ENCODE peak calls at places on chromosomes 5 and 9, in four cellular contexts. B is naive thymus-derived CD4-positive, alpha-beta T cell; E is adrenal gland; O is GM23248. T is an unnamed sample.

GRCh38 chr5:92769986-92770385 is 811.0 kb downstream of the NR2F1-AS1 start:
- DNase-seq in B (no peak), E (no peak), O (peak; percentile 34), T (no peak)

GRCh38 chr5:16291474-16291873 is 111.9 kb upstream of the MARCHF11 start:
- DNase-seq in B (no peak), E (no peak), O (no peak), T (no peak)

GRCh38 chr5:89662499-89662898 is 747.1 kb downstream of the CETN3 start:
- DNase-seq in B (no peak), E (no peak), O (no peak), T (no peak)

GRCh38 chr5:173318338-173318737 is 9.9 kb downstream of the STC2 start:
- DNase-seq in B (no peak), E (peak; percentile 20), O (no peak), T (no peak)

GRCh38 chr9:100637787-100638186 is 59.9 kb downstream of the CAVIN4 start:
- DNase-seq in B (no peak), E (no peak), O (no peak), T (no peak)

GRCh38 chr5:142301487-142302035 is 23.3 kb downstream of the SPRY4 start:
- DNase-seq in B (no peak), E (no peak), O (no peak), T (no peak)

GRCh38 chr5:91166040-91166807 is 216.9 kb downstream of the ARRDC3 start:
- DNase-seq in B (no peak), E (no peak), O (peak; percentile 78), T (no peak)

GRCh38 chr9:13513710-13514444 is 234.4 kb upstream of the MPDZ start:
- DNase-seq in B (no peak), E (no peak), O (peak; percentile 17), T (no peak)

GRCh38 chr9:80994892-80995291 is 694.5 kb downstream of the TLE1 start:
- DNase-seq in B (no peak), E (no peak), O (peak; percentile 7), T (peak; percentile 1)

GRCh38 chr5:88677943-88678779 is 204.8 kb downstream of the MEF2C start:
- DNase-seq in B (no peak), E (no peak), O (no peak), T (peak; percentile 33)

GRCh38 chr5:150138551-150139265 is 16.9 kb downstream of the PDGFRB start:
- DNase-seq in B (no peak), E (peak; percentile 72), O (peak; percentile 90), T (peak; percentile 98)

GRCh38 chr9:133533878-133534277 is 626 bp upstream of the ADAMTSL2 start:
- DNase-seq in B (no peak), E (no peak), O (peak; percentile 23), T (peak; percentile 29)

GRCh38 chr5:67290620-67291019 is 94.0 kb upstream of the CD180 start:
- DNase-seq in B (no peak), E (no peak), O (no peak), T (no peak)

GRCh38 chr5:77312411-77312810 is 101.9 kb downstream of the PDE8B start:
- DNase-seq in B (no peak), E (no peak), O (peak; percentile 71), T (peak; percentile 34)

GRCh38 chr5:135385576-135385975 is 13.5 kb downstream of the MACROH2A1 start:
- DNase-seq in B (no peak), E (no peak), O (no peak), T (no peak)

GRCh38 chr9:18296702-18297531 is 177.0 kb upstream of the ADAMTSL1 start:
- DNase-seq in B (no peak), E (no peak), O (peak; percentile 71), T (peak; percentile 2)

GRCh38 chr5:160567031-160567705 is 145.5 kb downstream of the PTTG1 start:
- DNase-seq in B (no peak), E (no peak), O (no peak), T (no peak)

GRCh38 chr5:76292923-76293322 is 110.2 kb upstream of the IQGAP2 start:
- DNase-seq in B (no peak), E (no peak), O (no peak), T (no peak)

GRCh38 chr9:27888661-27889295 is 315.5 kb upstream of the C9orf72 start:
- DNase-seq in B (no peak), E (no peak), O (peak; percentile 6), T (no peak)

GRCh38 chr9:76810377-76810957 is 46.2 kb downstream of the PCA3 start:
- DNase-seq in B (peak; percentile 4), E (peak; percentile 82), O (peak; percentile 72), T (no peak)

GRCh38 chr5:117463836-117464235 is 889.2 kb upstream of the SEMA6A start:
- DNase-seq in B (no peak), E (no peak), O (no peak), T (peak; percentile 27)

GRCh38 chr5:154369682-154370081 is 76.1 kb upstream of the SAP30L start:
- DNase-seq in B (no peak), E (no peak), O (peak; percentile 63), T (peak; percentile 75)

DNA sequence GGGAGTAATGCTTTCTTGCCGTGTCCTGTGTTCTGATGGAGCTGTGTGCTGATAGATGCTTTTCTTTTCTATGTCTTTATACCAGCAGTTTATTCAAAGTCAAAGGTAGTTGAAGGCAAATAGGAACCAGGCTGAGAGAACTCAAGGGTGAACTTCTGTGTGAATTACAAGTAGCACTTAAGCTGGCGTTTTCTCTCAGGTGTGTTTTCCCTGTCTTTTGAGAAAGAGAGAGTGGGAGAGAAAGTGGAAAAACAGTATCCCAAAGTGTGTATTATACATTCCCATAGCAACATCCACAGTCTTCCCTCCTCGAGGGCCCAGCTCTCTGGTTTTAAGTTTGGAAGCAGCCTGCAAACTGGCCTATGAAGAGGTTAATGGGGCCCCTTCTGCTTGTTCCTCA is 1.5 kb downstream of the TNFAIP8 start:
- DNase-seq in B (no peak), E (no peak), O (no peak), T (no peak)
- H3K4me3 ChIP-seq in B (peak overlapping the region; percentile 53), E (no peak overlapping the region), O (peak overlapping the region; percentile 88), T (peak overlapping the region; percentile 65)

DNA sequence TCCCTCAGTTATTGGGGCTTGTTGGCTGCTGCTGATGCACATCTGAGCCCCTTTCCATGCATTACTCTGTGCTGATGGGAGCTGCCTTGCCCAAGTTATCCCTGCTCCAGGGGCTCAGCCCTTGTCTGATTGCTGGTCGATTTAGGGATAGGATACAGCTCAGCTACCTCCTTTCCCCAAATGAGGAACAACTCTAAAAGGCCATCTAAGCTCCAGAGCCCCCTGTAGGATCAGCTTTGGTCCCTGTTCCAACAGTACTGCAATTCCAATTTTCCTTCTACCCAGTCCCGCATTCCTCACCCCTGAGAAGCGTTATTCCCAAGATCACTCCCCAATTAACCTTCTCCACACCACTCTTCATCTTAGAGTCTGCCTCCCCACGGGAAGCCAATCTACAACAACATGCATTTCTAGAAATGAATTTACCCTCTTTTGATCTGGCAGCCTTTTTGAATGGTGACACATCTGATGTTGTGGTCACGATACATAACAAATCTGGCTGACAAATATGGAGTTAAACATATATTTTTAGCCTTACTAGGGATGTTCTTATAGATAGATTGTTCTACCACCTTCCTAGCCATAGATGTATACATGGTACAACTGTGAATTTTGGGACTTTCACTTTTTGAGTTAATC is 16.0 kb downstream of the RHOBTB3 start:
- DNase-seq in B (no peak), E (no peak), O (peak; percentile 30), T (no peak)
- H3K36me3 ChIP-seq in B (no peaks in the 10 kb centered on the region), E (peaks cover 38% of the 10 kb centered on the region), O (peaks cover 61% of the 10 kb centered on the region), T (peaks cover 79% of the 10 kb centered on the region)

GRCh38 chr5:119301947-119302346 is 53.9 kb upstream of the TNFAIP8 start:
- DNase-seq in B (no peak), E (no peak), O (peak; percentile 40), T (no peak)

GRCh38 chr5:119304439-119304838 is 51.4 kb upstream of the TNFAIP8 start:
- DNase-seq in B (no peak), E (no peak), O (peak; percentile 43), T (no peak)

GRCh38 chr5:119302449-119302848 is 53.4 kb upstream of the TNFAIP8 start:
- DNase-seq in B (no peak), E (no peak), O (no peak), T (no peak)

GRCh38 chr5:119301210-119301609 is 54.6 kb upstream of the TNFAIP8 start:
- DNase-seq in B (no peak), E (no peak), O (no peak), T (no peak)

GRCh38 chr5:119302916-119303897 is 52.6 kb upstream of the TNFAIP8 start:
- DNase-seq in B (peak; percentile 51), E (no peak), O (peak; percentile 95), T (peak; percentile 80)
- H3K4me3 ChIP-seq in B (peak overlapping the region; percentile 24), E (no peak overlapping the region), O (no peak overlapping the region), T (no peak overlapping the region)

DNA sequence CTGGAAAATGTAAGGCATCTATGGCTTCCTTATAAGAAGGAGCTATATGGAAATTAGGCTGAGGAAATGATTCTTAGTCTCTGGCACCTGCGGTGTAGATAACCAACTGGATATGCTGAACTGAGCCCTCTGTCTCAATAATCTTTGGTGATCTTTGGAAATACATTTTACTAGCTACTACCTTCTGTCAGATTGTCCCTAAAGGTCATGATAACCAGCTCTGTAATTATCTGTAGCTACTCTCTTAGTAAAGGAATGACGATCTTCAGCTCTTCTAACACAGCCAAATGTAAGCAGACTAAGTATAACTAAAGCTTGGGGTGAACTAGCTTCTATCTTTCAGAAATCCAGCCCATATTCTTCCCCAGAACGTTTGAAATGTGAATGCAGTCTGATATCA is 124.9 kb upstream of the GRHPR start:
- DNase-seq in B (no peak), E (no peak), O (no peak), T (no peak)
- H3K36me3 ChIP-seq in B (no peaks in the 10 kb centered on the region), E (no peaks in the 10 kb centered on the region), O (no peaks in the 10 kb centered on the region), T (no peaks in the 10 kb centered on the region)